ENCODE peak calls at places on chromosomes 2 and 18, in six cellular contexts. C, S, I, T, P and A are unnamed samples.
A peak's percentile ranks its signal among the peaks of the same experiment; 100 is the strongest.

GRCh38 chr2:152347076-152347475 is 12.1 kb downstream of the FMNL2 start:
- DNase-seq in C (no peak), S (no peak), I (no peak), T (peak; percentile 73), P (no peak), A (no peak)

GRCh38 chr2:15929861-15930260 is 10.5 kb upstream of the MYCN start:
- DNase-seq in C (no peak), S (no peak), I (no peak), T (no peak), P (no peak), A (no peak)

GRCh38 chr2:86807462-86808275 is 17.0 kb upstream of the CD8A start:
- DNase-seq in C (no peak), S (peak; percentile 86), I (peak; percentile 64), T (peak; percentile 33), P (peak; percentile 31), A (peak; percentile 75)

GRCh38 chr2:204272913-204273312 is 272.4 kb upstream of the PARD3B start:
- DNase-seq in C (no peak), S (no peak), I (no peak), T (no peak), P (no peak), A (no peak)

GRCh38 chr2:132715986-132716385 is 46.0 kb upstream of the LYPD1 start:
- DNase-seq in C (no peak), S (no peak), I (no peak), T (no peak), P (no peak), A (no peak)

GRCh38 chr2:3151153-3151918 is 226.3 kb downstream of the EIPR1 start:
- DNase-seq in C (no peak), S (no peak), I (no peak), T (no peak), P (no peak), A (no peak)

GRCh38 chr2:173150087-173150486 is 74.4 kb downstream of the MAP3K20 start:
- DNase-seq in C (no peak), S (no peak), I (no peak), T (peak; percentile 75), P (no peak), A (no peak)

GRCh38 chr2:23037596-23037995 is 347.4 kb upstream of the KLHL29 start:
- DNase-seq in C (no peak), S (no peak), I (no peak), T (no peak), P (no peak), A (no peak)

GRCh38 chr2:51638811-51639210 is 606.9 kb upstream of the NRXN1 start:
- DNase-seq in C (no peak), S (no peak), I (no peak), T (no peak), P (no peak), A (no peak)

GRCh38 chr2:126881591-126881990 is 17.1 kb upstream of the TEX51 start:
- DNase-seq in C (no peak), S (no peak), I (no peak), T (no peak), P (no peak), A (no peak)

GRCh38 chr2:67674668-67675067 is 277.5 kb downstream of the ETAA1 start:
- DNase-seq in C (no peak), S (no peak), I (no peak), T (no peak), P (no peak), A (no peak)

GRCh38 chr2:216554755-216555154 is 56.1 kb downstream of the RPL37A start:
- DNase-seq in C (no peak), S (no peak), I (no peak), T (no peak), P (no peak), A (no peak)

GRCh38 chr2:64743739-64744330 is 90.1 kb upstream of the SERTAD2 start:
- DNase-seq in C (no peak), S (no peak), I (no peak), T (no peak), P (no peak), A (no peak)

GRCh38 chr2:68806511-68807109 is 64.6 kb downstream of the BMP10 start:
- DNase-seq in C (peak; percentile 41), S (no peak), I (no peak), T (peak; percentile 72), P (no peak), A (no peak)

GRCh38 chr2:1713156-1713838 is 31.0 kb downstream of the PXDN start:
- DNase-seq in C (no peak), S (no peak), I (no peak), T (no peak), P (no peak), A (no peak)

GRCh38 chr2:160921401-160921964 is 238.7 kb upstream of the TANK start:
- DNase-seq in C (no peak), S (no peak), I (no peak), T (peak; percentile 38), P (no peak), A (no peak)

GRCh38 chr18:24502621-24503020 is 42.2 kb downstream of the HRH4 start:
- DNase-seq in C (no peak), S (no peak), I (no peak), T (no peak), P (no peak), A (no peak)

GRCh38 chr2:154386186-154386585 is 312.3 kb upstream of the KCNJ3 start:
- DNase-seq in C (no peak), S (no peak), I (no peak), T (no peak), P (no peak), A (no peak)

GRCh38 chr2:224039080-224039769 is at the start of gene SERPINE2:
- DNase-seq in C (no peak), S (peak; percentile 92), I (no peak), T (peak; percentile 78), P (peak; percentile 38), A (peak; percentile 85)

GRCh38 chr2:25586726-25587144 is 86.6 kb downstream of the DTNB start:
- DNase-seq in C (peak; percentile 13), S (no peak), I (no peak), T (no peak), P (no peak), A (no peak)

GRCh38 chr2:69589973-69590652 is 53.4 kb downstream of the AAK1 start:
- DNase-seq in C (no peak), S (no peak), I (no peak), T (peak; percentile 63), P (no peak), A (no peak)

GRCh38 chr2:70089220-70089945 is 2.1 kb downstream of the PCBP1 start:
- DNase-seq in C (no peak), S (peak; percentile 84), I (no peak), T (peak; percentile 41), P (peak; percentile 69), A (peak; percentile 35)

GRCh38 chr18:13878858-13879257 is 36.5 kb downstream of the MC2R start:
- DNase-seq in C (no peak), S (no peak), I (no peak), T (no peak), P (no peak), A (no peak)

GRCh38 chr2:30862054-30862651 is 54.9 kb upstream of the CAPN13 start:
- DNase-seq in C (peak; percentile 24), S (peak; percentile 76), I (peak; percentile 59), T (peak; percentile 92), P (peak; percentile 65), A (peak; percentile 88)

GRCh38 chr2:86518498-86518897 is 44.7 kb downstream of the CHMP3 start:
- DNase-seq in C (no peak), S (peak; percentile 46), I (no peak), T (peak; percentile 38), P (no peak), A (peak; percentile 41)

GRCh38 chr2:122168799-122169198 is 413.3 kb downstream of the TSN start:
- DNase-seq in C (no peak), S (peak; percentile 82), I (no peak), T (peak; percentile 23), P (no peak), A (no peak)

GRCh38 chr2:118835739-118836410 is 11.6 kb downstream of the EN1 start:
- DNase-seq in C (no peak), S (peak; percentile 72), I (no peak), T (peak; percentile 67), P (no peak), A (no peak)

DNA sequence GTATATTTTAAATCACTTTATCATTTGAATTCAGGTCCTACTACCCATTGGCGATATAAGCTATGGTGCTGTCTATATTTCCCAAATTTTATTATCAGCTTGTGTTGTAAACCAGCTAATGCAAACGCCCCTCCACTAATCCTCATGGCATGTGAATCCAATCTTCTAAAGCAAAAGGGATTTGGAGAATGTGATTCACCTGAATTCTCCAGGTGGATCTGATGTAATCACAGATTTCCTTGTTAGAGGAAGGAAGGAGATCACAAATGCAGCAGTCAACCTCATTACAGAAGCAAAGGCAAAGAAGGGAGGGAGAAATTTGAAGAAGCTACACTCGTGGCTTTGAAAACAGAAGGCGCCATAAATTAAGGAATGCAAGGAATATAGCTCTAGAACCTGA is 431.1 kb upstream of the CDH19 start:
- DNase-seq in C (no peak), S (no peak), I (no peak), T (no peak), P (no peak), A (no peak)
- H3K9me3 ChIP-seq in C (no peaks in the 10 kb centered on the region), S (peaks cover 7% of the 10 kb centered on the region), I (no peaks in the 10 kb centered on the region), T (no peaks in the 10 kb centered on the region), P (no peaks in the 10 kb centered on the region), A (no peaks in the 10 kb centered on the region)

GRCh38 chr18:75898666-75899065 is 471.2 kb upstream of the SMIM21 start:
- DNase-seq in C (no peak), S (no peak), I (no peak), T (no peak), P (no peak), A (no peak)

GRCh38 chr18:75895135-75895534 is 467.6 kb upstream of the SMIM21 start:
- DNase-seq in C (no peak), S (no peak), I (no peak), T (no peak), P (no peak), A (no peak)

DNA sequence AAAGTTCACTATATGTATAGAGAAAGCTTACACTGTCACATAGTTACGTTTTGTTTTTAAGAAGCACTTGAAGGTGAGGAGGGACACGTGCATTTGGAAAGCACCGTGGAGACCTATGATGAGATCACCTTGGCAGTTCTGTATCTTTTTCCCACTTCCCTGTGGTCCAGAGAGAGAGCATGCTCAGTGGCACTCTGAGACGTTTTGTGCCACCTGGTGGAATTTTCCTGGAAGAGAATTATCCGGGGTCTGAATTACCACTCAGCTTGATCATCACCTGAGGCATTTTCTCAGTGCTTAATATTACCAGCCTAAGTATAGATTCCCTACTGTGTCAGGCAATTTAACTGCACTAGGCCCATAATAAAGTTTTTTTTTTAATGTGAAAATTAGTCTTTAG is 469.4 kb upstream of the SMIM21 start:
- DNase-seq in C (no peak), S (peak; percentile 56), I (no peak), T (no peak), P (no peak), A (no peak)
- H3K4me3 ChIP-seq in C (no peak overlapping the region), S (no peak overlapping the region), I (no peak overlapping the region), T (no peak overlapping the region), P (no peak overlapping the region), A (no peak overlapping the region)

DNA sequence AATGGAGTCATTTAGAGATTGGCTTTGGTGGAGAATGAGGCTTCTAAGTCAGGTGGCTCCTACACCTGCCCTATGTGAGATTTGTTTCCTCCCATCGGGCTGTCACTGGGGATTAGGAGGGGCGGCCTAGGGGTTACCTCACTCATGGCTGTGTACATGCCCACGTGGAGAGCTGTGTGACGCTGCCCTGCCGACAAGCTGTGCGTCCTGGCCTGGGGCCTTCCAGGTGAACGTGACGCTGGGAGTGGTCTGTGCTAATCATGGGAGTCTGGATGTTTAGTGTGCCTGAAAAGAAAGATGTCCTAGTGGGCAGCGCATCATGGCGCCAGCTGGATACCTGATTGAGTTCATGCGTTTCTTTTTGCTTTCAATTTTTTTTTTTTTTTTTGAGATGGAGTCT is 14.0 kb downstream of the ASB1 start:
- DNase-seq in C (no peak), S (no peak), I (no peak), T (no peak), P (no peak), A (no peak)
- H3K27ac ChIP-seq in C (peak overlapping the region; percentile 65), S (no peak overlapping the region), I (no peak overlapping the region), T (peak overlapping the region; percentile 100), P (peak overlapping the region; percentile 64), A (no peak overlapping the region)

GRCh38 chr2:157107877-157108276 is 149.6 kb upstream of the GALNT5 start:
- DNase-seq in C (peak; percentile 30), S (no peak), I (no peak), T (no peak), P (no peak), A (no peak)
- H3K9me3 ChIP-seq in C (no peaks in the 10 kb centered on the region), S (peaks cover 7% of the 10 kb centered on the region), I (no peaks in the 10 kb centered on the region), T (no peaks in the 10 kb centered on the region), P (no peaks in the 10 kb centered on the region), A (no peaks in the 10 kb centered on the region)